ENCODE peak calls at places on chromosomes 3 and 15, in six cellular contexts. T is SK-N-SH, S is AG09309, C is AG04450, A is heart left ventricle, D is AG04449. R is an unnamed sample.

GRCh38 chr3:39192490-39193092 is at the start of gene XIRP1:
- DNase-seq in D (no peak), S (no peak), T (no peak), A (peak; percentile 63), C (no peak), R (no peak)

GRCh38 chr15:89893027-89893426 is 767 bp downstream of the AP3S2 start:
- DNase-seq in S (no peak), D (no peak), T (no peak), C (no peak), A (no peak), R (no peak)

GRCh38 chr15:52021892-52022540 is 3.0 kb downstream of the MAPK6 start:
- DNase-seq in C (no peak), A (no peak), S (no peak), T (no peak), D (no peak), R (no peak)

GRCh38 chr15:38691951-38692788 is 127.6 kb upstream of the RASGRP1 start:
- DNase-seq in A (no peak), S (no peak), C (no peak), D (no peak), T (no peak), R (no peak)

GRCh38 chr3:196016485-196016884 is 65.4 kb downstream of the TFRC start:
- DNase-seq in A (no peak), D (peak; percentile 4), C (peak; percentile 41), T (no peak), S (peak; percentile 18), R (peak; percentile 10)

GRCh38 chr15:101434032-101434920 is 55.2 kb downstream of the PCSK6 start:
- DNase-seq in D (no peak), S (no peak), C (no peak), A (no peak), T (no peak), R (no peak)

GRCh38 chr3:155494332-155494731 is 200.8 kb upstream of the STRIT1 start:
- DNase-seq in T (no peak), C (no peak), S (no peak), D (no peak), A (no peak), R (no peak)

GRCh38 chr3:113070226-113071220 is 79.7 kb downstream of the GTPBP8 start:
- DNase-seq in A (peak; percentile 12), S (peak; percentile 25), D (no peak), T (no peak), C (no peak), R (peak; percentile 64)

GRCh38 chr3:27357665-27358258 is 11.4 kb downstream of the NEK10 start:
- DNase-seq in S (no peak), C (no peak), D (no peak), A (peak; percentile 25), T (peak; percentile 39), R (no peak)

GRCh38 chr3:4409415-4409814 is 57.7 kb downstream of the SUMF1 start:
- DNase-seq in S (no peak), D (no peak), T (no peak), A (no peak), C (no peak), R (no peak)
- H3K4me3 ChIP-seq in S (no peak overlapping the region), D (no peak overlapping the region), T (no peak overlapping the region), A (no peak overlapping the region), C (no peak overlapping the region), R (no peak overlapping the region)

GRCh38 chr3:156795890-156796451 is 30.2 kb upstream of the LEKR1 start:
- DNase-seq in S (no peak), D (no peak), C (no peak), T (no peak), A (no peak), R (no peak)
- H3K4me3 ChIP-seq in S (no peak overlapping the region), D (no peak overlapping the region), C (no peak overlapping the region), T (no peak overlapping the region), A (no peak overlapping the region), R (no peak overlapping the region)

GRCh38 chr3:129001817-129002572 is 891 bp downstream of the EFCC1 start:
- DNase-seq in S (no peak), T (peak; percentile 58), D (no peak), A (no peak), C (no peak), R (no peak)

GRCh38 chr3:129002573-129003569 is 1.8 kb downstream of the EFCC1 start:
- DNase-seq in C (no peak), A (no peak), S (no peak), D (no peak), T (no peak), R (no peak)

GRCh38 chr3:129001101-129001816 is at the start of gene EFCC1:
- DNase-seq in D (no peak), T (peak; percentile 71), C (no peak), S (no peak), A (peak; percentile 87), R (no peak)

GRCh38 chr3:128999104-128999503 is 2.0 kb upstream of the EFCC1 start:
- DNase-seq in C (no peak), S (no peak), T (no peak), A (no peak), D (no peak), R (no peak)

GRCh38 chr3:129000742-129001100 is 383 bp upstream of the EFCC1 start:
- DNase-seq in C (no peak), T (no peak), A (no peak), D (no peak), S (no peak), R (no peak)
- H3K4me3 ChIP-seq in C (peak overlapping the region; percentile 44), T (no peak overlapping the region), A (peak overlapping the region; percentile 84), D (no peak overlapping the region), S (no peak overlapping the region), R (no peak overlapping the region)

DNA sequence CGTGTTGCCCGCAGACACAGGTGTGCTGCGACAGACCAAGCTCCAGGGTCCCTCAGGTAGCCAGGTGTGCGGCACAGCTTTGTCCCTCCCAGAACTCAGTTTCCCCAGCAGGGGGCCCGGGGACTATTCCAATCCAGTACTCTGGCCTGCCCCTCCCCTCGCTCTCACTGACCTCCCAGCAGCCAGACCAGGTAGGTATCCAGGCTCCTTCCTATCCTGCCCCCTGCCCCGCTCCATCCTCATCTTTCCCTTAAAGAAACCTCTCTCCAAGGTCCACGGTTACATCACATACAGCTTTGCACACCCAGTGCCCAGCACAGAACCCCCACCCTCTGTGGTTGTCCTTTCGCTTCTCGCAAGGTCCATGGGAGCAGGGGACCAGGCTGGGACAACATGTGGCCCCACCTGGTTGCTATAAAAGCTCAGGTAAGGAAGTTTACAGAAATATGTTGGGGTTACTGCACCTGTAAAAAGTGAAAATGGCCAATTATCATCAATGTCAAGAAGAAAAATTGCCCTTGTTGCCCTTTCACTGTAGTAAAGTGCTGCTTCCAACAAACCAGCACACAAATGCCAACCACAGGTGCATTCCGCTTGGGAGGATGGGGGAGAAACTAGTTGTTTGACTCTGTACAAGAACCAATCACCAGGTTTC is 7.3 kb upstream of the CYP11A1 start:
- DNase-seq in T (peak; percentile 34), S (no peak), C (no peak), D (no peak), A (no peak), R (no peak)
- H3K4me3 ChIP-seq in T (peak overlapping the region; percentile 99), S (peak overlapping the region; percentile 58), C (peak overlapping the region; percentile 79), D (peak overlapping the region; percentile 75), A (peak overlapping the region; percentile 61), R (peak overlapping the region; percentile 69)

R was measured in BJ.